ENCODE peak calls at places on chromosomes 6 and 20, in four cellular contexts. U is keratinocyte, A is left lung, E is right lobe of liver. Z is an unnamed sample.

GRCh38 chr6:68635706-68636513 is 828 bp downstream of the ADGRB3 start:
- DNase-seq in U (no peak), E (no peak), A (peak), Z (peak)

GRCh38 chr6:32581275-32582095 is 8.2 kb downstream of the HLA-DRB1 start:
- DNase-seq in E (no peak), A (no peak), U (no peak), Z (no peak)

GRCh38 chr20:16821211-16822089 is 73.3 kb downstream of the OTOR start:
- DNase-seq in A (no peak), E (no peak), U (no peak), Z (no peak)

GRCh38 chr6:170022827-170023619 is 267.9 kb downstream of the DLL1 start:
- DNase-seq in U (no peak), E (peak), A (peak), Z (no peak)

GRCh38 chr6:33914519-33915120 is 110.8 kb upstream of the MLN start:
- DNase-seq in A (peak), E (no peak), U (no peak), Z (no peak)

GRCh38 chr6:82611751-82612150 is 248.1 kb downstream of the TPBG start:
- DNase-seq in U (no peak), A (no peak), E (no peak), Z (no peak)

GRCh38 chr6:79789843-79790242 is 157.5 kb downstream of the ELOVL4 start:
- DNase-seq in U (no peak), A (no peak), E (no peak), Z (no peak)

GRCh38 chr6:67952948-67953347 is 682.1 kb upstream of the ADGRB3 start:
- DNase-seq in A (no peak), U (no peak), E (no peak), Z (no peak)

GRCh38 chr20:50376888-50377459 is 133.2 kb upstream of the PTPN1 start:
- DNase-seq in A (no peak), E (no peak), U (no peak), Z (no peak)

GRCh38 chr6:108168026-108168463 is 2.2 kb downstream of the NR2E1 start:
- DNase-seq in A (peak), E (no peak), U (no peak), Z (no peak)

GRCh38 chr6:108166664-108167448 is 1.0 kb downstream of the NR2E1 start:
- DNase-seq in E (no peak), U (no peak), A (peak), Z (no peak)

GRCh38 chr6:108168501-108168979 is 2.7 kb downstream of the NR2E1 start:
- DNase-seq in A (peak), E (no peak), U (no peak), Z (peak)

GRCh38 chr6:108165714-108166663 is at the start of gene NR2E1:
- DNase-seq in E (no peak), A (no peak), U (no peak), Z (peak)

GRCh38 chr6:108167449-108167903 is 1.7 kb downstream of the NR2E1 start:
- DNase-seq in A (peak), U (no peak), E (no peak), Z (no peak)
- TF ChIP-seq CTCF in A (no peak), U (no peak), E (no peak), Z (no peak)

DNA sequence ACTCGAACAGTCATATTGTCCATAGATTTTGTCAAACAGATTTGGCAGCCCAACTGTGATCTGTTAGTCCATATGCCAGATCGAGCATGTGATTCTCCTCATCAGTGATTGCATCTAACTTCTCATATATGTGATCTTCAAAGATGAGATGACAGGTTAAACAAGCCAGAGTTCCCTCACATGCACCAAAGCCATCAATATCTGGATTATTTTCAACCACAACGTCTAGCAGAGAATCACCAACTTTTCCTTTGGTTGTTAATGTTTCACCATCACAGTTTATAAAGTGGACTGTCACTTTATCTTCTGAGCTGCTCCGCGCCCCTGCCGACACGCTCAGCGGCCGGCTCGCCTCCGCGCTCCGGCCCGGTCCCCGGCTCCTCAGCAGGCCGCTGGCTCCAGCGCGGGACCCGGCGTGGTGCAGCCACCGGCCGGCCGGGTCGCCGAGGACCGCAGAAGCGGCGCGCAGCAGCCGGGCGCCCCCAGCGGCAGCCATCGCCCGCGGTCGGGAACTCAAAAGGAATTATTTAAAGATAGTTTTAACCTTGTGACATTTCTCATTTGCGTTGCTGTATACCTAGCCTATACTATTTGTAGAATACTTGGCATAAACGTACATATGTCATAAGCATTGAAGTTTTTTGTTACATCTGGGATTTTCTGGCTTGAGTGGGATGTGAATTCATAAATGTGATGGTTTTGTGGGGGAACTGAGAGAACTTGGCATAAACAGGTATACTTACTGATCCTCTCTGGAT is 40.1 kb upstream of the DYNLRB1 start:
- DNase-seq in A (peak), U (no peak), E (peak), Z (no peak)
- TF ChIP-seq CTCF in A (peak), U (no peak), E (peak), Z (no peak)

GRCh38 chr6:21299216-21299615 is 294.3 kb upstream of the SOX4 start:
- DNase-seq in U (no peak), A (no peak), E (no peak), Z (no peak)
- TF ChIP-seq CTCF in U (no peak), A (no peak), E (no peak), Z (no peak)

GRCh38 chr6:166446567-166447065 is 63.9 kb upstream of the MPC1 start:
- DNase-seq in U (no peak), E (no peak), A (no peak), Z (no peak)
- TF ChIP-seq CTCF in U (no peak), E (no peak), A (no peak), Z (no peak)

GRCh38 chr6:6220718-6221117 is 99.7 kb downstream of the F13A1 start:
- DNase-seq in U (no peak), A (no peak), E (no peak), Z (no peak)
- TF ChIP-seq CTCF in U (peak), A (no peak), E (peak), Z (peak)

GRCh38 chr6:143594647-143595046 is 83.1 kb upstream of the PHACTR2 start:
- DNase-seq in A (no peak), E (no peak), U (no peak), Z (no peak)

GRCh38 chr6:143595256-143596036 is 82.3 kb upstream of the PHACTR2 start:
- DNase-seq in E (no peak), A (no peak), U (no peak), Z (no peak)

GRCh38 chr6:143589162-143589561 is 77.6 kb upstream of the FUCA2 start:
- DNase-seq in E (no peak), U (no peak), A (no peak), Z (no peak)

GRCh38 chr6:143591441-143591840 is 79.9 kb upstream of the FUCA2 start:
- DNase-seq in E (no peak), A (no peak), U (no peak), Z (no peak)

GRCh38 chr6:143592335-143592734 is 80.8 kb upstream of the FUCA2 start:
- DNase-seq in U (no peak), A (no peak), E (no peak), Z (no peak)
- TF ChIP-seq CTCF in U (peak), A (peak), E (peak), Z (peak)

Z was measured in mesothelial cell of epicardium.